ENCODE peak calls at places on chromosomes 13 and 19, in eight cellular contexts. N is endothelial cell, M is pulmonary artery endothelial cell, T is RWPE1, U is smooth muscle cell of the brain vasculature, Q is mesendoderm, C is GM23248, W is activated B cell treated with CpG ODN at 0.5 μM for 24 hours. I is an unnamed sample.

GRCh38 chr13:46489586-46490023 is 63.4 kb upstream of the LRCH1 start:
- DNase-seq in N (no peak), M (no peak), T (no peak), U (peak), Q (no peak), C (peak), W (no peak), I (no peak)

GRCh38 chr13:79992111-79992510 is 348.8 kb downstream of the SPRY2 start:
- DNase-seq in N (no peak), M (no peak), T (no peak), U (no peak), Q (no peak), C (no peak), W (no peak), I (no peak)

GRCh38 chr19:33550741-33551140 is 29.1 kb upstream of the PEPD start:
- DNase-seq in N (no peak), M (no peak), T (no peak), U (no peak), Q (no peak), C (no peak), W (no peak), I (no peak)

GRCh38 chr19:4538601-4538954 is 1.3 kb downstream of the LRG1 start:
- DNase-seq in N (no peak), M (no peak), T (no peak), U (no peak), Q (no peak), C (no peak), W (no peak), I (no peak)

GRCh38 chr13:45167611-45168554 is 33.0 kb downstream of the KCTD4 start:
- DNase-seq in N (no peak), M (no peak), T (peak), U (no peak), Q (peak), C (peak), W (no peak), I (peak)

GRCh38 chr13:24249586-24249985 is 59.8 kb upstream of the C1QTNF9 start:
- DNase-seq in N (no peak), M (no peak), T (no peak), U (no peak), Q (no peak), C (no peak), W (no peak), I (no peak)

GRCh38 chr13:102687520-102687919 is 7.3 kb downstream of the METTL21C start:
- DNase-seq in N (no peak), M (no peak), T (peak), U (no peak), Q (no peak), C (no peak), W (no peak), I (peak)

GRCh38 chr13:109773276-109773675 is 13.1 kb downstream of the IRS2 start:
- DNase-seq in N (no peak), M (no peak), T (no peak), U (no peak), Q (no peak), C (no peak), W (no peak), I (no peak)

GRCh38 chr19:11530432-11530831 is 1.5 kb upstream of the ECSIT start:
- DNase-seq in N (peak), M (peak), T (peak), U (no peak), Q (peak), C (peak), W (no peak), I (peak)

GRCh38 chr19:55213547-55213946 is 4.2 kb upstream of the PTPRH start:
- DNase-seq in N (no peak), M (no peak), T (no peak), U (no peak), Q (no peak), C (no peak), W (no peak), I (no peak)

GRCh38 chr19:14002571-14003278 is 3.4 kb downstream of the RFX1 start:
- DNase-seq in N (no peak), M (no peak), T (no peak), U (no peak), Q (no peak), C (no peak), W (no peak), I (no peak)